ENCODE peak calls at places on chromosomes 3 and 15, in ten cellular contexts. Y, N, O, Q, I, R, U, W, G and P are unnamed samples.

GRCh38 chr3:135896613-135897012 is 68.9 kb upstream of the PPP2R3A start:
- DNase-seq in W (peak), Q (peak), G (peak), R (peak), Y (no peak), I (no peak), N (no peak), U (peak), O (no peak), P (no peak)

GRCh38 chr3:126540342-126540849 is 16.4 kb downstream of the CHST13 start:
- DNase-seq in W (peak), N (no peak), I (no peak), O (no peak), G (peak), R (peak), Y (no peak), U (peak), Q (peak), P (peak)

GRCh38 chr3:131883711-131884407 is 151.0 kb downstream of the CPNE4 start:
- DNase-seq in U (no peak), N (no peak), O (no peak), I (no peak), W (no peak), R (no peak), Y (no peak), G (no peak), Q (no peak), P (no peak)

GRCh38 chr15:31323627-31324026 is 3.0 kb upstream of the KLF13 start:
- DNase-seq in R (no peak), U (no peak), Y (no peak), G (no peak), O (no peak), W (no peak), N (no peak), I (no peak), Q (no peak), P (peak)

GRCh38 chr15:40926659-40927496 is 2.3 kb upstream of the DLL4 start:
- DNase-seq in Q (no peak), U (no peak), W (no peak), N (no peak), I (no peak), R (no peak), G (no peak), Y (no peak), O (no peak), P (no peak)

GRCh38 chr3:144054766-144055165 is 83.1 kb downstream of the DIPK2A start:
- DNase-seq in U (no peak), G (no peak), Y (no peak), R (no peak), O (no peak), N (no peak), I (no peak), Q (no peak), W (no peak), P (no peak)

GRCh38 chr3:188854395-188855149 is 317.2 kb upstream of the TPRG1 start:
- DNase-seq in N (no peak), O (no peak), U (no peak), G (peak), I (no peak), Q (no peak), W (peak), R (peak), Y (no peak), P (no peak)

GRCh38 chr3:23810342-23811116 is 4.8 kb downstream of the UBE2E1 start:
- DNase-seq in W (peak), G (peak), R (peak), I (peak), N (no peak), O (peak), Q (peak), Y (peak), U (peak), P (peak)

GRCh38 chr3:101635954-101636798 is 40.8 kb downstream of the ZBTB11 start:
- DNase-seq in W (peak), N (peak), Q (peak), I (peak), O (peak), U (peak), G (peak), Y (peak), R (peak), P (peak)

GRCh38 chr15:28122038-28122949 is 23.2 kb upstream of the OCA2 start:
- DNase-seq in N (no peak), W (no peak), Q (no peak), I (no peak), O (no peak), Y (no peak), U (no peak), G (no peak), R (no peak), P (no peak)

GRCh38 chr15:39692464-39693327 is 89.9 kb downstream of the FSIP1 start:
- DNase-seq in W (no peak), N (no peak), Q (no peak), I (peak), R (no peak), O (no peak), U (no peak), G (no peak), Y (no peak), P (no peak)

GRCh38 chr3:148023994-148024393 is 614.8 kb downstream of the ZIC1 start:
- DNase-seq in N (no peak), Q (peak), W (peak), O (no peak), I (no peak), U (no peak), G (peak), Y (no peak), R (peak), P (no peak)